ENCODE peak calls at places on chromosomes 6 and 20, in six cellular contexts. One of them, this sample, is unnamed.

GRCh38 chr20:38061109-38061508 is 27.6 kb downstream of the RPRD1B start:
- DNase-seq in H54: no peak
- DNase-seq in GM23248: no peak
- DNase-seq in psoas muscle: no peak
- DNase-seq in lung: no peak
- DNase-seq in CD8-positive, alpha-beta T cell: no peak
- DNase-seq in this sample: no peak

GRCh38 chr20:23362392-23363256 is 642 bp downstream of the GZF1 start:
- DNase-seq in CD8-positive, alpha-beta T cell: peak
- DNase-seq in psoas muscle: peak
- DNase-seq in lung: peak
- DNase-seq in GM23248: peak
- DNase-seq in H54: peak
- DNase-seq in this sample: no peak

GRCh38 chr6:113659762-113660404 is 197.3 kb upstream of the MARCKS start:
- DNase-seq in psoas muscle: no peak
- DNase-seq in H54: no peak
- DNase-seq in GM23248: no peak
- DNase-seq in CD8-positive, alpha-beta T cell: no peak
- DNase-seq in lung: no peak
- DNase-seq in this sample: no peak

GRCh38 chr6:14055541-14055940 is 62.0 kb upstream of the CD83 start:
- DNase-seq in CD8-positive, alpha-beta T cell: no peak
- DNase-seq in lung: no peak
- DNase-seq in GM23248: no peak
- DNase-seq in H54: no peak
- DNase-seq in psoas muscle: no peak
- DNase-seq in this sample: no peak

GRCh38 chr6:154386848-154387717 is 30.5 kb upstream of the IPCEF1 start:
- DNase-seq in H54: no peak
- DNase-seq in psoas muscle: no peak
- DNase-seq in lung: no peak
- DNase-seq in CD8-positive, alpha-beta T cell: no peak
- DNase-seq in GM23248: peak
- DNase-seq in this sample: no peak

GRCh38 chr6:98116513-98116912 is 717.9 kb upstream of the POU3F2 start:
- DNase-seq in CD8-positive, alpha-beta T cell: no peak
- DNase-seq in GM23248: no peak
- DNase-seq in lung: no peak
- DNase-seq in H54: no peak
- DNase-seq in psoas muscle: no peak
- DNase-seq in this sample: no peak

GRCh38 chr20:36499211-36499610 is 42.1 kb upstream of the MYL9 start:
- DNase-seq in lung: no peak
- DNase-seq in psoas muscle: no peak
- DNase-seq in H54: no peak
- DNase-seq in CD8-positive, alpha-beta T cell: no peak
- DNase-seq in GM23248: no peak
- DNase-seq in this sample: no peak

GRCh38 chr6:135675862-135676261 is 175.6 kb upstream of the PDE7B start:
- DNase-seq in H54: no peak
- DNase-seq in psoas muscle: no peak
- DNase-seq in lung: no peak
- DNase-seq in GM23248: peak
- DNase-seq in CD8-positive, alpha-beta T cell: peak
- DNase-seq in this sample: peak

GRCh38 chr6:134183844-134184243 is 131.4 kb upstream of the SLC2A12 start:
- DNase-seq in GM23248: no peak
- DNase-seq in psoas muscle: no peak
- DNase-seq in H54: no peak
- DNase-seq in CD8-positive, alpha-beta T cell: no peak
- DNase-seq in lung: no peak
- DNase-seq in this sample: no peak

This sample was measured in iPS DF 6.9.